ENCODE peak calls at places on chromosome 17, in six cellular contexts. One of them, this sample, is unnamed.

GRCh38 chr17:65678534-65678933 is 117.1 kb upstream of the AXIN2 start:
- DNase-seq in tibial nerve: no peak
- DNase-seq in ascending aorta: no peak
- DNase-seq in body of pancreas: no peak
- DNase-seq in uterus: no peak
- DNase-seq in HepG2: no peak
- DNase-seq in this sample: no peak

GRCh38 chr17:49739662-49740271 is 24.2 kb downstream of the FAM117A start:
- DNase-seq in HepG2: peak
- DNase-seq in tibial nerve: peak
- DNase-seq in uterus: peak
- DNase-seq in ascending aorta: peak
- DNase-seq in body of pancreas: peak
- DNase-seq in this sample: no peak

GRCh38 chr17:41058741-41059140 is 1.2 kb downstream of the KRTAP2-3 start:
- DNase-seq in HepG2: peak
- DNase-seq in tibial nerve: no peak
- DNase-seq in uterus: no peak
- DNase-seq in ascending aorta: no peak
- DNase-seq in body of pancreas: no peak
- DNase-seq in this sample: no peak

GRCh38 chr17:21388066-21388465 is 11.9 kb downstream of the KCNJ12 start:
- DNase-seq in HepG2: no peak
- DNase-seq in uterus: no peak
- DNase-seq in tibial nerve: no peak
- DNase-seq in ascending aorta: no peak
- DNase-seq in body of pancreas: no peak
- DNase-seq in this sample: no peak

GRCh38 chr17:66343531-66344078 is 41.2 kb downstream of the PRKCA start:
- DNase-seq in body of pancreas: no peak
- DNase-seq in ascending aorta: no peak
- DNase-seq in uterus: no peak
- DNase-seq in HepG2: peak
- DNase-seq in tibial nerve: no peak
- DNase-seq in this sample: no peak

GRCh38 chr17:40558651-40559015 is 6.6 kb downstream of the CCR7 start:
- DNase-seq in body of pancreas: no peak
- DNase-seq in ascending aorta: no peak
- DNase-seq in tibial nerve: no peak
- DNase-seq in uterus: no peak
- DNase-seq in HepG2: no peak
- DNase-seq in this sample: no peak

GRCh38 chr17:18961634-18962493 is 9.9 kb downstream of the SLC5A10 start:
- DNase-seq in uterus: no peak
- DNase-seq in HepG2: no peak
- DNase-seq in ascending aorta: no peak
- DNase-seq in tibial nerve: no peak
- DNase-seq in body of pancreas: peak
- DNase-seq in this sample: no peak

GRCh38 chr17:56934280-56934679 is 20.4 kb upstream of the TRIM25 start:
- DNase-seq in body of pancreas: no peak
- DNase-seq in ascending aorta: no peak
- DNase-seq in HepG2: no peak
- DNase-seq in uterus: no peak
- DNase-seq in tibial nerve: no peak
- DNase-seq in this sample: no peak

GRCh38 chr17:64777413-64778101 is 115.5 kb upstream of the SMURF2 start:
- DNase-seq in HepG2: no peak
- DNase-seq in body of pancreas: peak
- DNase-seq in tibial nerve: no peak
- DNase-seq in ascending aorta: no peak
- DNase-seq in uterus: no peak
- DNase-seq in this sample: no peak

GRCh38 chr17:29376667-29377268 is 13.4 kb upstream of the TAOK1 start:
- DNase-seq in ascending aorta: no peak
- DNase-seq in body of pancreas: no peak
- DNase-seq in tibial nerve: no peak
- DNase-seq in uterus: no peak
- DNase-seq in HepG2: no peak
- DNase-seq in this sample: no peak

GRCh38 chr17:78484300-78485159 is 92.7 kb downstream of the DNAH17 start:
- DNase-seq in HepG2: no peak
- DNase-seq in uterus: no peak
- DNase-seq in body of pancreas: no peak
- DNase-seq in ascending aorta: no peak
- DNase-seq in tibial nerve: no peak
- DNase-seq in this sample: no peak

GRCh38 chr17:80108321-80108971 is 7.1 kb downstream of the GAA start:
- DNase-seq in ascending aorta: no peak
- DNase-seq in tibial nerve: no peak
- DNase-seq in HepG2: no peak
- DNase-seq in body of pancreas: no peak
- DNase-seq in uterus: no peak
- DNase-seq in this sample: no peak

GRCh38 chr17:19424934-19425868 is 14.2 kb downstream of the RNF112 start:
- DNase-seq in uterus: no peak
- DNase-seq in ascending aorta: no peak
- DNase-seq in HepG2: no peak
- DNase-seq in tibial nerve: no peak
- DNase-seq in body of pancreas: no peak
- DNase-seq in this sample: no peak

GRCh38 chr17:2008332-2009126 is 16.6 kb downstream of the RTN4RL1 start:
- DNase-seq in tibial nerve: no peak
- DNase-seq in uterus: no peak
- DNase-seq in HepG2: no peak
- DNase-seq in body of pancreas: no peak
- DNase-seq in ascending aorta: no peak
- DNase-seq in this sample: no peak

GRCh38 chr17:2012499-2012898 is 12.6 kb downstream of the RTN4RL1 start:
- DNase-seq in HepG2: no peak
- DNase-seq in body of pancreas: no peak
- DNase-seq in ascending aorta: no peak
- DNase-seq in uterus: no peak
- DNase-seq in tibial nerve: no peak
- DNase-seq in this sample: no peak

GRCh38 chr17:2009737-2010136 is 15.4 kb downstream of the RTN4RL1 start:
- DNase-seq in body of pancreas: no peak
- DNase-seq in HepG2: no peak
- DNase-seq in tibial nerve: no peak
- DNase-seq in uterus: no peak
- DNase-seq in ascending aorta: no peak
- DNase-seq in this sample: no peak

GRCh38 chr17:2013994-2014317 is 11.2 kb downstream of the RTN4RL1 start:
- DNase-seq in uterus: no peak
- DNase-seq in HepG2: no peak
- DNase-seq in tibial nerve: no peak
- DNase-seq in ascending aorta: no peak
- DNase-seq in body of pancreas: no peak
- DNase-seq in this sample: no peak

DNA sequence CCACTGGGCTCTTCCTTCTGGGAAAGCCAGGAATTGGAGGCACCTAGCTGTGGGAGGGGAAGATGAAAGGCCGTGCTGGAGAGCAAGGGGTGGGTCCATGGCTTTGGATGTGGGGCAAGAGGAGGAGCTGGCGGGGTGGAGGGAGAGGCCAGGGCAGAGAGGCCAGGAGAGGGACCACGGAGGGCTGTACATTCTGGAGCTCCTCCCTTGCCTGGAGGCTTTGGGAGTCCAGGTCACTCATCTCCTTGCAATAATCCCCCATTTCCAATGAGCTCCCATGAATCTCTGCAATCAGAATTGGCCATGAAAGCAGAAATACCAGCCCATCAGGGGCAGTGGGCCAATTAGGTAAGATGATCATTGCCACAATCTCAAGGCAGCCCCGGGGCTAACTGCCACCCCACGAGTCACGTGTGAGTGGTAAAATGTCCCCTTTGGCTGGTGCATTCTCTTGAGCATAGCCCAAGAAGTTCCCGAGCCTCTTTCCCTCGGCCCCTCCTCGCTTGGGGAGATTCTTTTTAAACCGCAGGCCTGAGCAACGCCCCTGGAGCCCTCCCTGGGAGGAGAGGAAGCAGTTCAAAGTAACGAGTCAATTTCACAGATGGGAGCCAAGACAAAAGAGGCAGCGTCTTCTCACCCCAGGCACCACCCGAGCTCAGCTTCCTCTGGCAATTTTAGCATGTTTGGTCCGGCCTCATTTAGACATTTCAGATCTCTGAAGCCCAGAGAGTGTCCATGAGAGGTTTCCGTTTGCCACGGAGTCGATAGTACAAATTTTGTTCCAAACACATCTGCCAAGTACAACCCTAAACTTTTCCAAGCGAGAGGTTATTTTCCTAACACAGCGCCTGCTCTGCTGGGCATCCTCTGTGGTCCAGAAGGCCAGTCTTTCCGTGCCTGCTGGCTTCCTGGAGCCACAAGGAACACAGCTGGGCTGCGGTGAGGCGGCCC is 13.4 kb downstream of the RTN4RL1 start:
- DNase-seq in uterus: no peak
- DNase-seq in body of pancreas: peak
- DNase-seq in HepG2: no peak
- DNase-seq in tibial nerve: peak
- DNase-seq in ascending aorta: no peak
- DNase-seq in this sample: no peak
- H3K4me3 ChIP-seq in uterus: no peak
- H3K4me3 ChIP-seq in body of pancreas: no peak
- H3K4me3 ChIP-seq in HepG2: no peak
- H3K4me3 ChIP-seq in tibial nerve: no peak
- H3K4me3 ChIP-seq in ascending aorta: no peak
- H3K4me3 ChIP-seq in this sample: no peak

DNA sequence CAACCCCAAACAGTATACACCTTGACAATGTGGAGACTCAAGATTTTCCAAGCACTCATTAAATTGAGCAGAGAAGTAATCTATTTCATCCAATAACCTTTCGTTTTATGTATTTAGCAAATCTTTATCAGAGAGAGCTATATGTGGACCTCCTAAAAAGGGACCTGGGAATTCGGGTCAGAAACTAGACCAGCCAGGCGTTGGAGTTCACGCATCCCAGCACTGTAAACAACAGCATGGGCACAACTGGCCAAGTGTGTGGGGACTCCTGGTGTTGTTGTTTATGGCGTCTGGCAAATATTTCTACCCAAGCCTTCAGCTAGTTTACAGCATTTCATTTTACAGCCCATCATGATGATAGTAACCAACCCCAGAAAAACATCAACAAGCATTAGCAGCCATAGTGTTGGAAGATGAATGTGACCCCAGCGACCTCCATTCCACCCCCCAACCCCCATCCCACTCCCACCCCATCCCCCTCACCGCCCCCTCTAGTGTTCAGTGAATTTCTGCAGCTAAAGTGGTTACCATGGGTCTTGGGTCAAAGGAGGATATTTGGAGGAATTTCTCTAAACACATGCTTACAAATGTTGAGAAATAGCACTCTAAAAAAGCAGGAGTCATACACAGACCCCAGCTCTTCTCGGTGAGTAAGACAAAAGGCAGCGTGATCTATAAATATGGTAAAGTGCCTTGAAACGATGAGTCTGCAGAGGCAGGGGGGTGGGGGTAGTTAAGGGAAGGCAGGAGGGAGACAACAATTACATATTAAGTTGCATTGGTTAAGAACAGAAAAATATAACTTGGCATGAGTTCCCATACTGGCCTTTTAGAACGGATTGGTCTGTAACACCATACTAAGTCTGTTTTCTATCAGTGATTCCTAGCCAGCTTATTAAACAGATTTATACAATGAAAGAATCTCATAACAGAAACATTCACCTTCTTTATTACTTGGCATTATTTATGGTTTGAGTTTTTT is 91.4 kb upstream of the TBX2 start:
- DNase-seq in body of pancreas: no peak
- DNase-seq in HepG2: no peak
- DNase-seq in ascending aorta: no peak
- DNase-seq in tibial nerve: no peak
- DNase-seq in uterus: peak
- DNase-seq in this sample: no peak
- H3K4me3 ChIP-seq in body of pancreas: no peak
- H3K4me3 ChIP-seq in HepG2: no peak
- H3K4me3 ChIP-seq in ascending aorta: no peak
- H3K4me3 ChIP-seq in tibial nerve: no peak
- H3K4me3 ChIP-seq in uterus: no peak
- H3K4me3 ChIP-seq in this sample: no peak

GRCh38 chr17:47848198-47848513 is 2.8 kb downstream of the SP6 start:
- DNase-seq in tibial nerve: no peak
- DNase-seq in ascending aorta: no peak
- DNase-seq in HepG2: no peak
- DNase-seq in uterus: no peak
- DNase-seq in body of pancreas: no peak
- DNase-seq in this sample: no peak

GRCh38 chr17:47851764-47852112 is 775 bp upstream of the SP6 start:
- DNase-seq in tibial nerve: no peak
- DNase-seq in HepG2: no peak
- DNase-seq in ascending aorta: no peak
- DNase-seq in body of pancreas: no peak
- DNase-seq in uterus: no peak
- DNase-seq in this sample: no peak

GRCh38 chr17:47850692-47851573 is at the start of gene SP6:
- DNase-seq in tibial nerve: no peak
- DNase-seq in ascending aorta: no peak
- DNase-seq in body of pancreas: peak
- DNase-seq in uterus: peak
- DNase-seq in HepG2: peak
- DNase-seq in this sample: no peak

GRCh38 chr17:47852113-47852949 is 1.4 kb upstream of the SP6 start:
- DNase-seq in tibial nerve: no peak
- DNase-seq in ascending aorta: no peak
- DNase-seq in body of pancreas: no peak
- DNase-seq in uterus: no peak
- DNase-seq in HepG2: no peak
- DNase-seq in this sample: no peak

GRCh38 chr17:47850373-47850691 is 631 bp downstream of the SP6 start:
- DNase-seq in body of pancreas: no peak
- DNase-seq in ascending aorta: no peak
- DNase-seq in HepG2: no peak
- DNase-seq in uterus: no peak
- DNase-seq in tibial nerve: no peak
- DNase-seq in this sample: no peak
- H3K4me3 ChIP-seq in body of pancreas: no peak
- H3K4me3 ChIP-seq in ascending aorta: peak
- H3K4me3 ChIP-seq in HepG2: peak
- H3K4me3 ChIP-seq in uterus: peak
- H3K4me3 ChIP-seq in tibial nerve: peak
- H3K4me3 ChIP-seq in this sample: peak

GRCh38 chr17:48542114-48542955 is 2.6 kb downstream of the HOXB2 start:
- DNase-seq in tibial nerve: no peak
- DNase-seq in HepG2: no peak
- DNase-seq in body of pancreas: no peak
- DNase-seq in uterus: peak
- DNase-seq in ascending aorta: no peak
- DNase-seq in this sample: no peak

GRCh38 chr17:48544356-48545021 is 420 bp downstream of the HOXB2 start:
- DNase-seq in uterus: peak
- DNase-seq in tibial nerve: peak
- DNase-seq in body of pancreas: peak
- DNase-seq in ascending aorta: peak
- DNase-seq in HepG2: no peak
- DNase-seq in this sample: no peak

GRCh38 chr17:48542956-48543853 is 1.7 kb downstream of the HOXB2 start:
- DNase-seq in HepG2: no peak
- DNase-seq in tibial nerve: peak
- DNase-seq in uterus: peak
- DNase-seq in body of pancreas: peak
- DNase-seq in ascending aorta: no peak
- DNase-seq in this sample: no peak

GRCh38 chr17:48545022-48545376 is at the start of gene HOXB2:
- DNase-seq in uterus: peak
- DNase-seq in HepG2: no peak
- DNase-seq in tibial nerve: no peak
- DNase-seq in body of pancreas: no peak
- DNase-seq in ascending aorta: no peak
- DNase-seq in this sample: no peak

GRCh38 chr17:48543854-48544355 is 1.0 kb downstream of the HOXB2 start:
- DNase-seq in HepG2: no peak
- DNase-seq in uterus: no peak
- DNase-seq in body of pancreas: no peak
- DNase-seq in tibial nerve: no peak
- DNase-seq in ascending aorta: no peak
- DNase-seq in this sample: no peak
- H3K4me3 ChIP-seq in HepG2: no peak
- H3K4me3 ChIP-seq in uterus: peak
- H3K4me3 ChIP-seq in body of pancreas: no peak
- H3K4me3 ChIP-seq in tibial nerve: peak
- H3K4me3 ChIP-seq in ascending aorta: peak
- H3K4me3 ChIP-seq in this sample: no peak

This sample was measured in iPS DF 6.9.